ENCODE peak calls at places on chromosomes 16 and 17, in ten cellular contexts. V is stomach, Z is sigmoid colon, F is GM23338, D is esophagus muscularis mucosa, K is HepG2, H is spleen, N is transverse colon, A is prostate gland, W is GM12878. C is an unnamed sample.

GRCh38 chr16:83199012-83199411 is 572.2 kb downstream of the CDH13 start:
- DNase-seq in K (no peak), A (no peak), N (no peak), W (no peak), V (no peak), F (no peak), D (no peak), Z (no peak), H (no peak), C (no peak)

GRCh38 chr16:87929986-87930385 is 6.3 kb downstream of the CA5A start:
- DNase-seq in H (no peak), K (no peak), W (no peak), F (no peak), D (no peak), A (no peak), N (no peak), V (no peak), Z (no peak), C (no peak)

GRCh38 chr17:1275962-1276736 is 3.3 kb upstream of the TRARG1 start:
- DNase-seq in F (peak), N (peak), D (peak), W (no peak), A (peak), K (peak), V (peak), H (peak), Z (peak), C (peak)

GRCh38 chr17:74296548-74296936 is 22.5 kb downstream of the DNAI2 start:
- DNase-seq in N (peak), V (peak), F (peak), K (peak), H (no peak), D (no peak), W (no peak), Z (peak), A (peak), C (peak)

GRCh38 chr16:59045496-59045895 is 311.4 kb upstream of the GOT2 start:
- DNase-seq in N (no peak), K (no peak), Z (no peak), D (no peak), A (no peak), H (no peak), W (no peak), V (no peak), F (no peak), C (peak)

GRCh38 chr17:30433514-30433913 is 43.7 kb upstream of the GOSR1 start:
- DNase-seq in F (no peak), Z (no peak), H (no peak), D (no peak), N (no peak), V (peak), K (no peak), A (no peak), W (no peak), C (peak)

GRCh38 chr16:69903851-69904250 is 47.3 kb upstream of the CLEC18A start:
- DNase-seq in A (no peak), H (no peak), V (no peak), Z (no peak), K (no peak), F (no peak), D (no peak), W (no peak), N (no peak), C (no peak)

GRCh38 chr17:16106161-16106891 is 106.7 kb downstream of the TTC19 start:
- DNase-seq in K (peak), H (no peak), N (no peak), A (no peak), V (no peak), F (no peak), D (no peak), W (no peak), Z (no peak), C (peak)

GRCh38 chr17:54903375-54903774 is 2.7 kb downstream of the TOM1L1 start:
- DNase-seq in A (peak), W (no peak), K (peak), N (peak), F (no peak), D (no peak), H (no peak), Z (no peak), V (peak), C (no peak)

GRCh38 chr17:79623786-79624657 is 13.2 kb upstream of the RBFOX3 start:
- DNase-seq in F (no peak), V (no peak), W (no peak), H (peak), A (no peak), Z (peak), K (no peak), N (peak), D (peak), C (no peak)

GRCh38 chr16:69190046-69190588 is 3.2 kb downstream of the SNTB2 start:
- DNase-seq in A (no peak), H (no peak), V (no peak), Z (no peak), D (no peak), W (no peak), N (no peak), K (no peak), F (no peak), C (no peak)

GRCh38 chr17:45917081-45917480 is 22.7 kb downstream of the MAPT start:
- DNase-seq in K (no peak), F (no peak), N (no peak), A (no peak), H (no peak), W (no peak), V (no peak), Z (no peak), D (no peak), C (no peak)

GRCh38 chr16:1964046-1964505 is 550 bp downstream of the RPS2 start:
- DNase-seq in K (no peak), V (no peak), D (no peak), Z (no peak), N (no peak), H (no peak), F (no peak), W (no peak), A (no peak), C (peak)

GRCh38 chr16:5193877-5194276 is 96.3 kb upstream of the EEF2KMT start:
- DNase-seq in F (no peak), A (no peak), H (no peak), D (no peak), Z (no peak), K (no peak), V (no peak), N (no peak), W (no peak), C (no peak)

GRCh38 chr17:41593306-41594095 is 6.8 kb upstream of the KRT14 start:
- DNase-seq in Z (peak), A (no peak), H (no peak), F (no peak), N (no peak), K (no peak), V (no peak), W (no peak), D (no peak), C (no peak)

GRCh38 chr16:85188822-85189672 is 76.8 kb upstream of the CIBAR2 start:
- DNase-seq in F (no peak), N (no peak), H (no peak), A (peak), Z (no peak), W (no peak), K (no peak), V (no peak), D (no peak), C (peak)

GRCh38 chr16:57761957-57762356 is 26.4 kb downstream of the KATNB1 start:
- DNase-seq in H (no peak), A (no peak), V (no peak), D (no peak), W (no peak), K (no peak), Z (no peak), N (no peak), F (no peak), C (no peak)

GRCh38 chr17:50323060-50323459 is 22.9 kb upstream of the XYLT2 start:
- DNase-seq in D (no peak), N (no peak), A (no peak), K (no peak), W (no peak), F (no peak), Z (no peak), V (no peak), H (no peak), C (no peak)

GRCh38 chr16:12185563-12185962 is 209.0 kb downstream of the SNX29 start:
- DNase-seq in A (no peak), F (no peak), K (no peak), V (no peak), H (no peak), W (no peak), Z (no peak), N (no peak), D (no peak), C (no peak)

GRCh38 chr17:78180508-78180907 is 6.3 kb downstream of the TK1 start:
- DNase-seq in H (no peak), K (no peak), V (no peak), D (no peak), A (no peak), W (no peak), Z (no peak), N (no peak), F (no peak), C (no peak)
- TF ChIP-seq POLR2AphosphoS5 in H (no peak), K (no peak), V (peak), D (peak), A (no peak), W (no peak), Z (peak), N (peak), F (no peak), C (no peak)

DNA sequence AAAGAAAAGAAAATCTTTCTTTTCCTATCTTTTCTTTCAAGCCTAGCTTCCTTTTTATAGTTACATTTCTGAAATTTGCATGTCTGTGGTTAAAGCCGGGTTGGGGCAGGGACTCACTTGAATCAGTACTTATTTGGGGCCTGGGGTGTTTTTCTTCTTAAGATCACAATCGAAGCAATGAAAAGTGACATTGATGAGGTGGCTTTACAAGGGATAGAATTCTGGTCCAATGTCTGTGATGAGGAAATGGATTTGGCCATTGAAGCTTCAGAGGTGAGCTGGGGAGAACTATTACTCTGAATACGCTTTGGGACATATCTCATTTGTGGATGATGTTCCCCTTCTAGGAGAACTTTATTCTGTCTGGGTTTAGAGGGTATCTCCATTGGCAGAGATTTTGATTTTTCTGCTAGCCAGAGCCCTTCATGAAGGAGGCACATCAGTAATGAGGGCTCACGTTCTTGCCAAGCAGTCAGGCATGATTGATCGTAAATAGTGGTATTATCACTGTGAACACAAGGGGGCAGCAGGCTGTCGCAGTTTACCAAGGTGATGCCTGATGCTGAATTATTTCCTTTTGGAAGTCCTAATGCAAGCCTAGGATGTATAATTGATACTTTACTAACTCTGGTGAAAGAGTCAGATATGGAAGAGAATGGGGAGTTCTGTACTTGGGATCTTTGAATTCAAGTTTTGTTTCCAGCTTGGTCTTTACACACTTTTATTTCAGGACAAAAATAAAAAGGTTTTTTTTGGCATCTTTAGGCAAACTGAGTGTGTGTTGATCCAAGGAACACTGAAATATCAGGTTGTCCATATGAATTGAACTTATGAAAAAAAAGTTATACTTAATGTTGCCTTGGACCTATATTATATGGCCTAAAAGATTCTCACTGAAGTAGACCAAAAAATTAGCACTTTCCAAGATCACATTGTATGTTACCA is 14.6 kb downstream of the KPNB1 start:
- DNase-seq in F (peak), N (peak), Z (peak), V (peak), A (peak), W (peak), H (peak), D (no peak), K (peak), C (peak)
- TF ChIP-seq POLR2AphosphoS5 in F (peak), N (no peak), Z (no peak), V (no peak), A (peak), W (peak), H (no peak), D (peak), K (peak), C (peak)

DNA sequence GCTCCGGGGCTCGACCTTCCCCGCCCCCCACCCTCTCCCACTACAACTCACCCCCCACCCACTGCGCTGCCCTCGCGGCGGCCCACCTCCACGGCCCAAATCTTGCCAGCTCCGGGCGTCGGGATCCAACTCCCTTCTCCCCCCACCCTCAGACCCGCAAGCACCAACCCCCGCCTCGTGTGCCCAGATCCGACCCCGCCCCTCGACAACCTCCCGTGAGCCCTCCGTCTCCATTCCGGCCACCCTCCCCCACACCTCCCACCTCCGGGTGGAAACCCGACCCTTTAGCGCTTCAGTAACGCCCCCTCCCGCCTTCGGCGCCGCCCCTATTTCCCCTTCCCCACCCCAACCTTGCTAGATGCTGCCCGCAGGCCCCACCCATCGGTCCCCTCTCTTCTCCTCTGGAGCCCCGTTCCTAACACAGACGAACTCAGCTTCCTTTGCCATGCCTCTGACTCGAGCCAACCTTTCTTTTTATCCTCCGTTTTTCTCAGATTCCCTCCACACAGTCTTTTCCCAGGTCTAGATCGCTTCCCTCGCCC is 717 bp downstream of the UBE2Z start:
- DNase-seq in H (peak), Z (peak), W (peak), A (peak), F (peak), K (peak), V (peak), N (peak), D (peak), C (peak)
- TF ChIP-seq POLR2AphosphoS5 in H (no peak), Z (no peak), W (no peak), A (no peak), F (peak), K (peak), V (no peak), N (no peak), D (no peak), C (no peak)

GRCh38 chr17:68522266-68522665 is 10.0 kb downstream of the PRKAR1A start:
- DNase-seq in F (no peak), D (no peak), Z (no peak), H (no peak), V (no peak), N (no peak), W (no peak), K (no peak), A (no peak), C (no peak)
- TF ChIP-seq POLR2AphosphoS5 in F (no peak), D (no peak), Z (no peak), H (no peak), V (no peak), N (no peak), W (no peak), K (no peak), A (no peak), C (no peak)

DNA sequence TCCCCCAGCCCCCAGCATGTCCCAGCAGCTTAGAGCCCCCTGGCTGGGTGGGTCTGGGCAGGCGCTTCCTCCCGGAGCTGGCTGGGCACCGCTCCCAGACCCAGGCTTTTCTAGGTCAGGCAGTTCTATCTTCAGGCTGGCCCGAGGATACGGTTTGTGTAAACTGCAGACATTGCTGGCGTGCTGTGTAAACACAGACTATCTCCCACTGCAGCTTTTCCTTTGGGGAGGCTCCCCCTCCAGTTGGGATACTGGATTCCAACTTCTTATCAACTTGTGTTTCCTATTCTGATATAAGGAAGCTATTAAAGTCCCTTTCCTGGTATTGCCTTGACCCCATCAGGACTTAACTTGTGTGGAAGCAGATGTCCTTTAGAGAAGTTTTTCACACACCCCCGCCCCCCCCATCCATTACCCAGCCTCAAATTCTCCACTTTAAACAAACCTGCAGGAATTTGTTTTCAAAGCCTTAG is 18.3 kb upstream of the GNA13 start:
- DNase-seq in F (no peak), D (no peak), V (no peak), N (peak), W (no peak), K (peak), H (peak), Z (peak), A (peak), C (peak)
- TF ChIP-seq POLR2AphosphoS5 in F (no peak), D (peak), V (no peak), N (no peak), W (no peak), K (no peak), H (peak), Z (no peak), A (no peak), C (no peak)

GRCh38 chr16:667780-668518 is at the start of gene RHOT2:
- DNase-seq in V (peak), F (peak), W (peak), N (peak), K (peak), H (peak), A (peak), D (peak), Z (peak), C (peak)
- TF ChIP-seq POLR2AphosphoS5 in V (peak), F (peak), W (peak), N (peak), K (peak), H (peak), A (peak), D (peak), Z (peak), C (peak)

GRCh38 chr16:54326266-54326662 is 39.7 kb upstream of the IRX3 start:
- DNase-seq in H (no peak), V (no peak), Z (peak), K (no peak), D (no peak), F (no peak), A (no peak), N (no peak), W (no peak), C (no peak)

GRCh38 chr16:54331241-54332002 is 44.8 kb upstream of the IRX3 start:
- DNase-seq in V (no peak), N (no peak), A (no peak), H (no peak), W (no peak), F (peak), K (no peak), D (no peak), Z (peak), C (no peak)

GRCh38 chr16:54324716-54325115 is 38.1 kb upstream of the IRX3 start:
- DNase-seq in F (no peak), W (no peak), V (no peak), A (no peak), H (no peak), Z (peak), N (no peak), K (no peak), D (no peak), C (no peak)

GRCh38 chr16:54325616-54326265 is 39.2 kb upstream of the IRX3 start:
- DNase-seq in K (no peak), D (no peak), F (no peak), H (no peak), W (no peak), Z (peak), N (no peak), V (no peak), A (no peak), C (no peak)

DNA sequence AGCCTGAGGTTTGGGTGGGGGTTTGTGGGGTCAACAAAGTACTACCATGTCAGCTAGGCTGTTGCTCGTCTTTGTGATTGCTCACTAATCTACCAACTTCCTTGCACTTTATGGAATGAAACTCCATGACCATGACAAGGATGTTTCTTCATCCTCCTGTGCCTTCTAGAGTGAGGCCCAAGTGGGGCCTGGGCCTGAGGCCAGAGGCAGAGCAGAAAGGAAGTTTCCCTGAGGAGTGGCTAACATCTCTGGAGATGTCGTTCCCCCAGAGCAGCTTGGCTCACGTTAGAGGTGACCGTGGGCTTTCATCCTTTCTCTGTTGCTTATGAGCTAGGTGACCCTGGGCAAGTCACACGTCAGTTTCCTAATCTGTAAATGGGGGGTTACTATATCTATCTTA is 41.0 kb upstream of the IRX3 start:
- DNase-seq in D (no peak), Z (no peak), K (no peak), A (no peak), N (no peak), V (no peak), F (no peak), H (no peak), W (no peak), C (no peak)
- TF ChIP-seq POLR2AphosphoS5 in D (no peak), Z (no peak), K (no peak), A (no peak), N (no peak), V (no peak), F (no peak), H (no peak), W (no peak), C (no peak)

GRCh38 chr17:35864853-35865252 is 3.8 kb downstream of the HEATR9 start:
- DNase-seq in D (no peak), Z (no peak), N (no peak), H (no peak), K (no peak), A (no peak), W (no peak), F (no peak), V (no peak), C (no peak)
- TF ChIP-seq POLR2AphosphoS5 in D (no peak), Z (no peak), N (no peak), H (no peak), K (no peak), A (no peak), W (no peak), F (no peak), V (no peak), C (no peak)

GRCh38 chr17:68288375-68288774 is 2.6 kb downstream of the SLC16A6 start:
- DNase-seq in F (no peak), Z (no peak), H (no peak), V (no peak), A (no peak), D (no peak), N (no peak), W (peak), K (no peak), C (no peak)
- TF ChIP-seq POLR2AphosphoS5 in F (no peak), Z (no peak), H (no peak), V (no peak), A (no peak), D (no peak), N (no peak), W (no peak), K (no peak), C (no peak)